ENCODE peak calls at places on chromosomes 12 and 14, in nine cellular contexts. E is AG10803, G is AG09309, C is foreskin fibroblast, F is cardiac fibroblast, K is DND-41, H is fibroblast of mammary gland, P is IMR-90, I is cardiac muscle cell. O is an unnamed sample.

GRCh38 chr14:59585891-59586554 is 9.4 kb upstream of the CCDC175 start:
- DNase-seq in E (peak), G (peak), C (peak), F (peak), K (no peak), H (no peak), P (peak), I (peak), O (peak)

GRCh38 chr12:45289245-45290217 is 73.6 kb downstream of the ANO6 start:
- DNase-seq in E (no peak), G (no peak), C (no peak), F (no peak), K (no peak), H (no peak), P (peak), I (no peak), O (no peak)

GRCh38 chr12:93373847-93374723 is 3.6 kb upstream of the NUDT4 start:
- DNase-seq in E (no peak), G (no peak), C (no peak), F (no peak), K (no peak), H (no peak), P (no peak), I (no peak), O (no peak)

GRCh38 chr12:69648476-69648875 is 37.8 kb upstream of the LRRC10 start:
- DNase-seq in E (peak), G (peak), C (peak), F (peak), K (no peak), H (peak), P (peak), I (peak), O (peak)

GRCh38 chr14:23492618-23493272 is 23.2 kb downstream of the NGDN start:
- DNase-seq in E (peak), G (no peak), C (peak), F (no peak), K (no peak), H (peak), P (peak), I (peak), O (no peak)

GRCh38 chr12:6230321-6231110 is 30.3 kb downstream of the CD9 start:
- DNase-seq in E (peak), G (no peak), C (no peak), F (peak), K (peak), H (no peak), P (no peak), I (peak), O (peak)

GRCh38 chr12:50488801-50489200 is 16.0 kb upstream of the DIP2B start:
- DNase-seq in E (no peak), G (no peak), C (no peak), F (no peak), K (no peak), H (no peak), P (peak), I (no peak), O (no peak)

GRCh38 chr12:62191747-62192485 is 68.3 kb upstream of the USP15 start:
- DNase-seq in E (peak), G (no peak), C (peak), F (peak), K (peak), H (peak), P (no peak), I (peak), O (no peak)

GRCh38 chr12:5165296-5165970 is 121.8 kb downstream of the KCNA5 start:
- DNase-seq in E (no peak), G (no peak), C (no peak), F (no peak), K (no peak), H (no peak), P (peak), I (no peak), O (no peak)

GRCh38 chr14:55373784-55374725 is 37.6 kb downstream of the ATG14 start:
- DNase-seq in E (no peak), G (no peak), C (peak), F (peak), K (no peak), H (peak), P (peak), I (peak), O (peak)

GRCh38 chr14:95531473-95531872 is 3.4 kb upstream of the GLRX5 start:
- DNase-seq in E (peak), G (no peak), C (peak), F (peak), K (no peak), H (peak), P (peak), I (peak), O (peak)

GRCh38 chr12:108641446-108642268 is 8.0 kb upstream of the SELPLG start:
- DNase-seq in E (no peak), G (no peak), C (no peak), F (no peak), K (no peak), H (no peak), P (no peak), I (no peak), O (no peak)
- H3K4me3 ChIP-seq in E (no peak), G (no peak), C (no peak), F (no peak), K (no peak), H (no peak), P (no peak), I (no peak), O (no peak)

GRCh38 chr14:24761141-24761540 is 127.2 kb upstream of the GZMB start:
- DNase-seq in E (no peak), G (no peak), C (no peak), F (no peak), K (no peak), H (no peak), P (no peak), I (no peak), O (no peak)
- TF ChIP-seq CTCF in E (no peak), G (no peak), C (no peak), F (no peak), K (no peak), H (no peak), P (no peak), I (no peak), O (no peak)

GRCh38 chr14:77139540-77140342 is 1.9 kb downstream of the ZDHHC22 start:
- DNase-seq in E (no peak), G (no peak), C (peak), F (no peak), K (no peak), H (peak), P (no peak), I (peak), O (no peak)
- H3K4me3 ChIP-seq in E (no peak), G (no peak), C (no peak), F (no peak), K (no peak), H (no peak), P (no peak), I (no peak), O (no peak)

GRCh38 chr14:81302613-81303012 is 81.9 kb upstream of the GTF2A1 start:
- DNase-seq in E (no peak), G (no peak), C (no peak), F (no peak), K (no peak), H (no peak), P (no peak), I (no peak), O (no peak)
- TF ChIP-seq CTCF in E (no peak), G (no peak), C (no peak), F (no peak), K (peak), H (no peak), P (no peak), I (no peak), O (no peak)

DNA sequence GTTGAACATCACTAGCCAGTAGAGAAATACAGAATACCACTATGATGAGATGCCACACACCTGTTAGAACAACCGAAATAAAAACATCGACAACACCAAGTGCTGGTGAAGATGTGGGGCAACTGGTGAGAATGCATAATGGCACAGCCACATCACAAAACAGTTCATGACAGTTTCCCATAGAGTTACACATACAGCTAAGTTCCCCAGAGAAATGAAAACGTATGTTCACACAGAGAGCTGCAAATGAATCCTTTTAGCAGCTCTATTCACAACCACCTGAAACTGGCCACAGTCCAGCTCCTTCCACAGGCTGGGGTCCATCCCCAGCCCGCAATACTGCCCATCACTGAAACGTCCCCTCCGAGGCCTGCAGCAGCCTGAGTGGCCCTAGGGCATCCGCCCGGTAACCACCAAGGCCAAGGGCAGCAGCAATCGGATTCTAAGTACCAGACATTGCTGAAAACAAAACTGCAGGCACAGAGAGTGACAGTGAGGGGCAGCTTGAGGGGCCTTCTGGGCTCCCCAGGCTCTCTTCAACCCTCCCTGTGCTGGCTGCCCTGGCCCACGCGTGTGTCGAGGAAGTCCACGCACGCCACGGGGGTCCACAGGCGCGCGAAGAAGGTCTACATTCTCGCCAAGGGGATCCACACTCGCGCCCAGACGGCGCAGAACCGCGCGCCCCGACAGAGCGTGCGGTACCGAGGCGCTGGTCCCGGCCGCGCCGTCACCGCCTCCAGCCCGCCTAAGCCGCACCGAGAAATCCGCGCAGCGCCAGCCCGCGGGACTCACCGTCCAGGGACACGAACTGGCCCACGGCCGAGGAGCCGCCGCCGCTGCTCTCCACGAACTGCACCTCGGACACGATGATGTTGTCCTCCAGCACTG is 903 bp downstream of the BRF1 start:
- DNase-seq in E (no peak), G (no peak), C (peak), F (no peak), K (no peak), H (no peak), P (no peak), I (no peak), O (no peak)
- H3K4me3 ChIP-seq in E (peak), G (peak), C (peak), F (peak), K (peak), H (peak), P (peak), I (peak), O (peak)

DNA sequence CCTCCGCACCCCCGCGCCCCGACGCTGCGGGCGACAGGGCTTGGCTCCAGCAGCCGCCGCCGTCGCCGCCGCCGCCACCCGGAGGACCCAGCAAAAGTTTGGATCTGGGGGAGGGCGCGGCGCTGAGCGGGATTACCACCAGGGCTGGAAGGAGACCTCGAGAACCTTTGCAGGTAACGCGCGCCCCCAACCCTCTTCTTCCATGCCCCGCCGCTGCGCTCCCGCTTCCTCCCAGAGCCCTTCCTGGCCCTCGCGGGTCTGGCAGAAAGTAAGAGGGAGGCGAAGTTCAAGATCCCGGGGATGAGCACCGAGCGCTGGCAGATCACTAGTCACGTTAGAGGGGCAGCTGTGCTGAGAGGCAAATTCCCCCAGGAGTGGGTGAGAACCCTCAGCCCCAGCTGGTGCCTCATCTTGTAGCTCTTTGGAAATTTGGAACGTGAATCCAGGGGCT is 3.9 kb downstream of the FLRT2 start:
- DNase-seq in E (no peak), G (no peak), C (peak), F (no peak), K (no peak), H (peak), P (peak), I (peak), O (peak)
- TF ChIP-seq CTCF in E (no peak), G (no peak), C (no peak), F (no peak), K (no peak), H (no peak), P (no peak), I (no peak), O (no peak)

GRCh38 chr14:88904864-88905263 is 80.4 kb downstream of the TTC8 start:
- DNase-seq in E (peak), G (peak), C (peak), F (peak), K (no peak), H (no peak), P (peak), I (peak), O (peak)
- H3K4me3 ChIP-seq in E (no peak), G (no peak), C (no peak), F (no peak), K (no peak), H (no peak), P (no peak), I (no peak), O (no peak)

GRCh38 chr12:67415473-67415872 is 146.3 kb downstream of the CAND1 start:
- DNase-seq in E (peak), G (peak), C (peak), F (peak), K (peak), H (peak), P (peak), I (peak), O (peak)
- TF ChIP-seq CTCF in E (peak), G (peak), C (peak), F (peak), K (peak), H (peak), P (peak), I (peak), O (peak)

GRCh38 chr14:77580964-77581505 is 35.4 kb downstream of the SPTLC2 start:
- DNase-seq in E (peak), G (peak), C (peak), F (peak), K (no peak), H (peak), P (peak), I (peak), O (peak)

GRCh38 chr14:77582511-77582910 is 33.9 kb downstream of the SPTLC2 start:
- DNase-seq in E (no peak), G (no peak), C (peak), F (no peak), K (no peak), H (no peak), P (peak), I (no peak), O (no peak)

GRCh38 chr14:77579760-77580159 is 36.7 kb downstream of the SPTLC2 start:
- DNase-seq in E (peak), G (no peak), C (no peak), F (no peak), K (no peak), H (no peak), P (no peak), I (no peak), O (no peak)

GRCh38 chr14:77579065-77579464 is 37.4 kb downstream of the SPTLC2 start:
- DNase-seq in E (peak), G (peak), C (peak), F (no peak), K (no peak), H (peak), P (peak), I (no peak), O (no peak)

DNA sequence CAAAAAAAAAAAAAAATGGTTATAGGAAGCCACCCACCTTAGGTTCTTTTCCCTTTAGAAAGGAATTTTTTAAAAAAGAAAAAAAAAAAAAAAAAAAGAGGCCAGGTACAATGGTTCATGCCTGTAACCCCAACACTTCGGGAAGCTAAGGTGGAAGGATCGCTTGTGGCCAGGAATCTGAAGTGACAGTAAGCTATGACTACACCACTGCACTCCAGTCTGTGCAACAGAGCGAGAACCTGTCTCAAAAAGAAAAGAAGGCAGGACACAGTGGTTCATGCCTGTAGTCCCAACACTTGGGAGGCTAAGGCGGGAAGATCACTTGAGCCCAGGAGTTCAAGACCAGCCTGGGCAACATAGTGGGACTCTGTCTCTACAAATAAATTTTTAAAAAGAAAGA is 36.0 kb downstream of the SPTLC2 start:
- DNase-seq in E (no peak), G (no peak), C (no peak), F (no peak), K (no peak), H (no peak), P (no peak), I (no peak), O (no peak)
- H3K4me3 ChIP-seq in E (no peak), G (no peak), C (peak), F (no peak), K (no peak), H (no peak), P (no peak), I (no peak), O (no peak)